ENCODE peak calls at places on chromosomes 2 and 18, in five cellular contexts. T, V, O, J and H are unnamed samples.

GRCh38 chr2:200593905-200594304 is 8.1 kb downstream of the AOX1 start:
- DNase-seq in O (no peak), T (no peak), J (no peak), V (no peak), H (no peak)

GRCh38 chr18:13216732-13217465 is 1.7 kb upstream of the LDLRAD4 start:
- DNase-seq in O (no peak), V (peak), T (peak), J (peak), H (no peak)

GRCh38 chr18:43236921-43237320 is 40.4 kb downstream of the SYT4 start:
- DNase-seq in T (no peak), V (no peak), J (no peak), O (no peak), H (no peak)

GRCh38 chr2:73257021-73257420 is 22.9 kb downstream of the CCT7 start:
- DNase-seq in O (no peak), V (no peak), T (no peak), J (no peak), H (no peak)

GRCh38 chr2:234437642-234438321 is 59.1 kb downstream of the ARL4C start:
- DNase-seq in V (no peak), T (no peak), O (no peak), J (peak), H (no peak)

GRCh38 chr18:25875574-25875973 is 214.8 kb downstream of the SS18 start:
- DNase-seq in O (no peak), J (no peak), V (no peak), T (no peak), H (no peak)

GRCh38 chr2:188917632-188918031 is 56.5 kb upstream of the COL3A1 start:
- DNase-seq in O (no peak), T (no peak), J (no peak), V (no peak), H (no peak)

GRCh38 chr2:201507725-201508124 is 56.2 kb downstream of the STRADB start:
- DNase-seq in V (no peak), T (no peak), J (no peak), O (no peak), H (no peak)

GRCh38 chr2:20596973-20597867 is 53.7 kb downstream of the HS1BP3 start:
- DNase-seq in V (peak), J (peak), T (peak), O (peak), H (peak)

GRCh38 chr2:86477349-86477748 is 36.2 kb downstream of the KDM3A start:
- DNase-seq in T (no peak), V (no peak), J (no peak), O (no peak), H (no peak)

GRCh38 chr2:208356846-208357574 is 49.6 kb upstream of the PTH2R start:
- DNase-seq in O (no peak), T (no peak), V (no peak), J (no peak), H (no peak)

GRCh38 chr2:9764153-9764778 is 79.0 kb upstream of the TAF1B start:
- DNase-seq in V (no peak), T (no peak), O (no peak), J (no peak), H (no peak)

GRCh38 chr2:28160986-28161425 is 231.7 kb upstream of the FOSL2 start:
- DNase-seq in V (no peak), J (no peak), O (no peak), T (no peak), H (no peak)

GRCh38 chr2:135150711-135151110 is 98.6 kb downstream of the RAB3GAP1 start:
- DNase-seq in V (no peak), T (no peak), O (no peak), J (no peak), H (no peak)

GRCh38 chr2:218876562-218877219 is 4.0 kb upstream of the WNT10A start:
- DNase-seq in O (no peak), J (peak), T (peak), V (peak), H (no peak)

GRCh38 chr2:212392048-212392447 is 146.6 kb downstream of the ERBB4 start:
- DNase-seq in J (no peak), O (no peak), T (no peak), V (no peak), H (no peak)

GRCh38 chr2:170088776-170089175 is 89.2 kb upstream of the MYO3B start:
- DNase-seq in J (no peak), T (no peak), O (no peak), V (no peak), H (no peak)

GRCh38 chr2:100289020-100289419 is 33.3 kb downstream of the LONRF2 start:
- DNase-seq in T (no peak), O (no peak), V (no peak), J (no peak), H (no peak)

GRCh38 chr2:230865766-230866703 is 1.3 kb downstream of the ITM2C start:
- DNase-seq in T (no peak), J (no peak), V (peak), O (no peak), H (no peak)

GRCh38 chr2:159029936-159030335 is 61.5 kb downstream of the TANC1 start:
- DNase-seq in J (no peak), V (no peak), O (no peak), T (peak), H (no peak)

GRCh38 chr2:102057502-102058292 is 65.9 kb downstream of the IL1R2 start:
- DNase-seq in J (no peak), V (no peak), T (no peak), O (peak), H (no peak)

GRCh38 chr2:27855476-27855875 is 34.7 kb downstream of the RBKS start:
- DNase-seq in O (no peak), T (peak), V (no peak), J (no peak), H (no peak)

GRCh38 chr2:237327191-237327590 is 86.8 kb downstream of the COL6A3 start:
- DNase-seq in O (peak), J (no peak), T (no peak), V (no peak), H (no peak)

GRCh38 chr2:172293952-172294351 is 133.4 kb upstream of the ITGA6 start:
- DNase-seq in T (no peak), J (peak), V (peak), O (peak), H (no peak)

GRCh38 chr18:75823376-75823950 is 396.0 kb upstream of the SMIM21 start:
- DNase-seq in O (no peak), V (no peak), J (no peak), T (no peak), H (no peak)

GRCh38 chr2:138327967-138328366 is 173.6 kb upstream of the SPOPL start:
- DNase-seq in J (no peak), O (no peak), V (no peak), T (no peak), H (no peak)

GRCh38 chr2:3661149-3661660 is 3.2 kb downstream of the ALLC start:
- DNase-seq in V (no peak), T (no peak), O (no peak), J (no peak), H (no peak)

DNA sequence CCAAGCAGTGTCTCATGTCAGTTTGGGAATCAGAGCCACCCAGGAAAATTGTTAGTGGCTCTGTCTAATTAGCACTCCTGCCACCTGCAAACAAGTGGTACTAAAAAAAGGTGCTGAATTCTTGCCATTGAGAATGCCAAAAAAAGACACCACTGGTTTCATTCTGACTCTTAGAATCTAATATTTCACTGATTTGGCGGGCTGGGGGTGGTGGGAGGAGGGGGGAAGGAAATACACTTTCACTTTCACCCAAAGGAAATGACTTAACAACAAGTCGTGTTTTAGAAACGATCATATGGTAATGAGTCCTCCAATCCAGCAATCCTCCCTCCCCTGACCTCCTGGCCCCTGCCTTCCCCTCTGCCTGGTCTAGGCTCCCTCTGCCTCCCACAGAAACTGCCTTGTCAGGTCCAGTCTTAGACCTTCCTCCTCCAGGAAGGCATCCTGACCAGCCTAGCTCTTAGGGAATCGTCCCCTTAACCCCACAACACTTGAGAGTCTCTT is 4.4 kb upstream of the KLHL29 start:
- DNase-seq in J (no peak), T (peak), V (no peak), O (no peak), H (no peak)
- H3K27ac ChIP-seq in J (no peak), T (peak), V (no peak), O (no peak), H (peak)

GRCh38 chr18:31101148-31102019 is 837 bp downstream of the DSC2 start:
- DNase-seq in V (peak), O (peak), T (no peak), J (peak), H (peak)
- TF ChIP-seq CTCF in V (no peak), O (no peak), T (no peak), J (peak), H (no peak)

GRCh38 chr18:49008156-49008555 is 57.4 kb upstream of the SMAD7 start:
- DNase-seq in O (no peak), T (no peak), V (no peak), J (no peak), H (no peak)
- H3K27ac ChIP-seq in O (no peak), T (no peak), V (no peak), J (no peak), H (no peak)

GRCh38 chr2:191693151-191693550 is 15.2 kb downstream of the NABP1 start:
- DNase-seq in V (no peak), O (no peak), T (no peak), J (no peak), H (no peak)
- TF ChIP-seq CTCF in V (no peak), O (no peak), T (no peak), J (no peak), H (no peak)

GRCh38 chr2:127092306-127092705 is 14.6 kb downstream of the BIN1 start:
- DNase-seq in T (no peak), J (no peak), V (no peak), O (no peak), H (peak)

GRCh38 chr2:127091886-127092285 is 15.1 kb downstream of the BIN1 start:
- DNase-seq in V (no peak), J (no peak), O (no peak), T (no peak), H (no peak)

GRCh38 chr2:127094509-127095366 is 12.2 kb downstream of the BIN1 start:
- DNase-seq in O (no peak), V (peak), J (no peak), T (no peak), H (peak)

GRCh38 chr2:127093648-127094210 is 13.2 kb downstream of the BIN1 start:
- DNase-seq in T (peak), V (no peak), J (no peak), O (no peak), H (peak)

GRCh38 chr2:127092951-127093516 is 13.9 kb downstream of the BIN1 start:
- DNase-seq in J (no peak), O (no peak), T (no peak), V (no peak), H (peak)
- H3K27ac ChIP-seq in J (no peak), O (no peak), T (no peak), V (no peak), H (no peak)

GRCh38 chr2:1591461-1591770 is 152.9 kb downstream of the PXDN start:
- DNase-seq in T (no peak), J (no peak), O (peak), V (no peak), H (no peak)

GRCh38 chr2:1593371-1594205 is 150.7 kb downstream of the PXDN start:
- DNase-seq in T (no peak), O (peak), V (no peak), J (peak), H (peak)

GRCh38 chr2:1594281-1595171 is 149.8 kb downstream of the PXDN start:
- DNase-seq in J (no peak), V (no peak), O (no peak), T (no peak), H (peak)

GRCh38 chr2:1590611-1591460 is 153.5 kb downstream of the PXDN start:
- DNase-seq in T (peak), V (no peak), O (peak), J (no peak), H (peak)

GRCh38 chr2:1591978-1592907 is 152.1 kb downstream of the PXDN start:
- DNase-seq in J (peak), V (peak), T (peak), O (peak), H (peak)
- TF ChIP-seq CTCF in J (peak), V (peak), T (peak), O (peak), H (peak)

GRCh38 chr2:75621228-75621627 is 25.4 kb upstream of the MRPL19 start:
- DNase-seq in J (no peak), T (no peak), O (no peak), V (no peak), H (no peak)
- H3K27ac ChIP-seq in J (no peak), T (no peak), O (no peak), V (no peak), H (no peak)

GRCh38 chr18:79868811-79869541 is 71.2 kb downstream of the KCNG2 start:
- DNase-seq in V (no peak), J (no peak), O (no peak), T (no peak), H (no peak)
- TF ChIP-seq CTCF in V (no peak), J (no peak), O (no peak), T (no peak), H (no peak)

DNA sequence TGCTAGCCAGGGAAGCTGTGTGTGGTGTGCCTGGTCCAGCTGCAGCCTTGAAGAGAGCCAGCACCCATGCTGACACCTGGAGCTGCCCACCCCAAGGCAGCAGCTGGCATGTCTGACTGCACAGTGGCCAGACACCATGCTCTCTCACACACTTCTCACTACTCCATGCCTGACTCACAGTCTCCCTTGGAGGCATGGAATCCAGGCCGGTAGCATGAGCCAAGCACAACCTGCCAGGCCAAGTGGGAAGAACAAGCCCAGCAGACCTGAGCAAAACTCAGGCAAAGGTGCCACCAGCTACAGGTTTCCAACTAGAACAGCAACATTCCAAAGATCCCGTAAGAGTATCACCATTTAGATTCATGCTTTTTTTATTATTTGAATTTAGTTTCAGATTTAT is 625.3 kb upstream of the LRRTM4 start:
- DNase-seq in O (no peak), V (no peak), T (no peak), J (no peak), H (no peak)
- H3K27ac ChIP-seq in O (no peak), V (no peak), T (no peak), J (no peak), H (no peak)

GRCh38 chr2:25041928-25042320 is at the start of gene EFR3B:
- DNase-seq in O (peak), T (peak), J (peak), V (peak), H (peak)
- TF ChIP-seq CTCF in O (no peak), T (no peak), J (peak), V (no peak), H (peak)